ENCODE peak calls at places on chromosome 2, in six cellular contexts. A is uterus, R is RWPE2, I is ovary, X is SK-N-SH, J is pancreas. G is an unnamed sample. For H3K36me3, the result is how much of the 10 kb centered on the place peaks cover.

GRCh38 chr2:216915548-216916128 is 55.8 kb upstream of the TNP1 start:
- DNase-seq in I (no peak), X (no peak), A (peak), J (no peak), R (no peak), G (no peak)

GRCh38 chr2:8447610-8448221 is 234.1 kb upstream of the ID2 start:
- DNase-seq in A (no peak), X (no peak), J (no peak), R (no peak), I (no peak), G (no peak)

GRCh38 chr2:118231759-118232158 is 143.5 kb downstream of the INSIG2 start:
- DNase-seq in R (no peak), X (no peak), I (no peak), A (no peak), J (no peak), G (no peak)

GRCh38 chr2:217835931-217836881 is 166.6 kb downstream of the TNS1 start:
- DNase-seq in I (no peak), X (peak), A (peak), J (no peak), R (no peak), G (no peak)

GRCh38 chr2:107001081-107001480 is 115.1 kb upstream of the ST6GAL2 start:
- DNase-seq in R (no peak), J (no peak), I (no peak), X (no peak), A (no peak), G (no peak)

GRCh38 chr2:26356771-26357170 is 10.2 kb upstream of the ADGRF3 start:
- DNase-seq in A (no peak), X (no peak), I (no peak), R (no peak), J (no peak), G (no peak)

GRCh38 chr2:189426886-189427285 is 14.4 kb upstream of the WDR75 start:
- DNase-seq in I (no peak), J (no peak), X (no peak), A (no peak), R (no peak), G (no peak)

GRCh38 chr2:31812051-31812798 is 198.6 kb downstream of the MEMO1 start:
- DNase-seq in J (no peak), X (no peak), I (no peak), R (no peak), A (no peak), G (peak)

GRCh38 chr2:174555998-174556397 is 41.6 kb downstream of the WIPF1 start:
- DNase-seq in J (no peak), R (no peak), I (no peak), A (no peak), X (no peak), G (no peak)

GRCh38 chr2:29920631-29921559 is 491 bp downstream of the ALK start:
- DNase-seq in A (no peak), I (no peak), R (peak), X (peak), J (peak), G (peak)

GRCh38 chr2:202165945-202166344 is 72.5 kb downstream of the SUMO1 start:
- DNase-seq in I (no peak), J (no peak), X (no peak), A (no peak), R (no peak), G (no peak)

GRCh38 chr2:80530442-80531064 is 226.0 kb upstream of the LRRTM1 start:
- DNase-seq in R (no peak), I (no peak), J (no peak), A (no peak), X (no peak), G (peak)

GRCh38 chr2:138744709-138745108 is 35.5 kb downstream of the NXPH2 start:
- DNase-seq in I (no peak), X (no peak), A (no peak), R (no peak), J (no peak), G (no peak)

GRCh38 chr2:38750011-38750792 is 959 bp downstream of the SRSF7 start:
- DNase-seq in A (peak), R (no peak), I (peak), X (peak), J (peak), G (peak)

GRCh38 chr2:104904889-104905288 is 51.0 kb downstream of the POU3F3 start:
- DNase-seq in A (no peak), J (no peak), X (no peak), R (no peak), I (no peak), G (no peak)

GRCh38 chr2:144983107-144983506 is 463.2 kb upstream of the ZEB2 start:
- DNase-seq in I (no peak), R (no peak), A (no peak), J (no peak), X (no peak), G (no peak)

GRCh38 chr2:6072757-6073156 is 380.6 kb downstream of the SOX11 start:
- DNase-seq in R (no peak), J (no peak), I (no peak), A (no peak), X (peak), G (no peak)

GRCh38 chr2:71608441-71608840 is 155.1 kb downstream of the DYSF start:
- DNase-seq in R (no peak), J (no peak), I (peak), X (no peak), A (no peak), G (no peak)

GRCh38 chr2:152861349-152861942 is 143.0 kb downstream of the ARL6IP6 start:
- DNase-seq in I (no peak), X (peak), A (no peak), R (no peak), J (peak), G (no peak)

GRCh38 chr2:37711308-37711731 is 39.9 kb upstream of the CDC42EP3 start:
- DNase-seq in R (no peak), X (no peak), I (no peak), J (no peak), A (no peak), G (peak)

GRCh38 chr2:109448946-109449788 is 164.6 kb downstream of the SEPTIN10 start:
- DNase-seq in A (no peak), J (peak), I (no peak), X (peak), R (no peak), G (no peak)

DNA sequence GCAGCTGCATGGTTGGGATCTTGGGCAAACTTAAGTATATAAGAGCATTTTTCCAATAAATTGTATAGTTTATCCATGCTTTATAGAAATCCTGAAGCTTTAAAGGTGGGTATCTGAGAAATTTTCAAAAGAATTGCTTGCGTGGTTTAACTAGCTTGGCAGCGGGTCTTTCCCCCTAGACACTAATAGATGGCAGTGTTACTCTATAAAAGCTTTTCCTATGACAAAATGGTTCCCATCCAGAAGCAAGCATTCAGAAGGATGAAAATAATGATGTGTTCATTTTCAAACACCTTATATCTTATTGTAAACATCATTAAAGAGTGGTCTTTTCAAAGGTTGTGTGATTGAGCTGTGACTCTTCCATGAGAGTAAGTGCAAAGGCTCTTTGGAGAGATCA is 45.9 kb downstream of the KDM3A start:
- DNase-seq in X (no peak), A (no peak), J (no peak), R (no peak), I (no peak), G (no peak)
- TF ChIP-seq CTCF in X (no peak), A (no peak), J (no peak), R (no peak), I (no peak), G (no peak)

GRCh38 chr2:28411166-28411755 is 18.6 kb downstream of the FOSL2 start:
- DNase-seq in J (no peak), A (no peak), R (no peak), X (no peak), I (no peak), G (no peak)
- H3K36me3 ChIP-seq in J (half or more), A (under half), R (half or more), X (under half), I (under half), G (under half)

GRCh38 chr2:132560562-132560961 is 109.4 kb downstream of the LYPD1 start:
- DNase-seq in A (no peak), J (peak), I (no peak), X (no peak), R (no peak), G (no peak)

GRCh38 chr2:132559326-132559725 is 110.7 kb downstream of the LYPD1 start:
- DNase-seq in J (no peak), A (no peak), X (no peak), R (no peak), I (no peak), G (no peak)

GRCh38 chr2:132564065-132564464 is 105.9 kb downstream of the LYPD1 start:
- DNase-seq in I (no peak), A (no peak), J (no peak), X (no peak), R (no peak), G (no peak)

GRCh38 chr2:132559921-132560320 is 110.1 kb downstream of the LYPD1 start:
- DNase-seq in X (no peak), J (no peak), R (no peak), A (no peak), I (no peak), G (no peak)

DNA sequence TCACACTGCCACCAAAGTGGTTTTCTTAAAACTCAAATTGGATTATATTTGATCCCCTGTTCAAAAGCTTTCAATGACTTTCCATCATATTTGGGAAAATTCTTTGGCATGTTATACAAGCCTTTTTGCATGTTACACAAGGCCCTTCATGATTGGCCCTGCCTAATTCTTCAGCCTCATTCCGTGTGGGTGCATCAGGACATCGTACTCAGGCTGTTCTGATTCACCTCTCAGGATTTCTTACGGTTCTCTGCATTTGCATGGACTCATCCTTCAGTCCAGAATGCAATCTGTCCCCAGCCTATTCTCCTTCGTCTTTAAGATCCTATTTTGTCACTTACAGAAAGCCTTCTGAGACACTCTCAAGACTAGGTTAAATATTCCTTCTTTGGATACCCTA is 107.8 kb downstream of the LYPD1 start:
- DNase-seq in A (no peak), R (no peak), J (no peak), I (no peak), X (no peak), G (no peak)
- H3K4me3 ChIP-seq in A (no peak), R (no peak), J (no peak), I (no peak), X (no peak), G (no peak)

DNA sequence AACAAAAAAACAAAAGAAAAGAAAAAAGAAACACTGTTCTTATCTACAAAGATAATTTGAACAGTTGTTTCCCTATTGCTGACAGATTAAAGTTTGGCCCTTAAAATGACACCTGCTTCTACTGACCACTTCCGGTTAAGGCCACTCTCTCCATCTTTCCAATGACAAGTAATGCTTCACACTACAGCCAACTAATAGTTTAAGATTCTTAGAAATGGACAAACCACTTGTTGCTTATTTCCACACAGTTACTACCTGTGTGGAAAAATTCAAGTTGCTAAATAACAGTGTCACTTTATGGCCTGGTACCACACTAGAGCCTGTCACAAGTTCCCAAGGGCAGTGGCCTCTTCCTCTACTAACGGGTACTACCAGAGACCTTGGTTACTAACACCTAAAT is 2.4 kb downstream of the TMEM185B start:
- DNase-seq in R (no peak), J (no peak), I (no peak), X (no peak), A (no peak), G (no peak)
- TF ChIP-seq CTCF in R (no peak), J (no peak), I (no peak), X (no peak), A (no peak), G (no peak)

GRCh38 chr2:46101557-46102220 is 195.5 kb upstream of the EPAS1 start:
- DNase-seq in R (no peak), X (no peak), I (no peak), J (no peak), A (no peak), G (no peak)
- H3K36me3 ChIP-seq in R (under half), X (half or more), I (under half), J (under half), A (under half), G (under half)

GRCh38 chr2:33595385-33595784 is 3.7 kb downstream of the FAM98A start:
- DNase-seq in R (no peak), X (no peak), I (no peak), A (no peak), J (no peak), G (no peak)

GRCh38 chr2:33598472-33599174 is 476 bp downstream of the FAM98A start:
- DNase-seq in A (peak), I (peak), R (no peak), X (peak), J (peak), G (peak)

GRCh38 chr2:33599943-33600192 is 769 bp upstream of the FAM98A start:
- DNase-seq in X (no peak), J (no peak), R (no peak), A (no peak), I (no peak), G (no peak)

GRCh38 chr2:33599175-33599942 is at the start of gene FAM98A:
- DNase-seq in A (peak), J (peak), I (peak), X (peak), R (peak), G (peak)

DNA sequence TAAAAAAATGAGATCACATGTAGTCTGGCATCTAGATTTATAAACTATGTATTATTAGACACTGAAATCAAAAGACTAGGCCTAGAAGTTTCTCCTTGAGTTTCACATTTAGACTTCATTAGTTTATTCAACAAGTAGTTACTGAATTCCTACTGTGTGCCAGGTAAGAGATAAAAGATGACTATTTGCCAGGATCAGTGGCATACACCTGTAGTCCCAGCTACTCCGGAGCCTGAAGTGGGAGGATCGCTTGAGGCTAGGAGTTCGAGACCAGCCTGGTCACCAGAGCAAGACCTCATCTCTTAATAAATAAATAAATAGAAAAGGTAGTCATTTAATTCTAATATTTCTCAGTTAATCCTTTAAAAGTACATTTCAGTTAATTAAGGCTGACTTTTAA is 2.1 kb downstream of the FAM98A start:
- DNase-seq in R (no peak), X (no peak), I (no peak), A (no peak), J (no peak), G (no peak)
- H3K4me3 ChIP-seq in R (no peak), X (peak), I (no peak), A (no peak), J (no peak), G (peak)

DNA sequence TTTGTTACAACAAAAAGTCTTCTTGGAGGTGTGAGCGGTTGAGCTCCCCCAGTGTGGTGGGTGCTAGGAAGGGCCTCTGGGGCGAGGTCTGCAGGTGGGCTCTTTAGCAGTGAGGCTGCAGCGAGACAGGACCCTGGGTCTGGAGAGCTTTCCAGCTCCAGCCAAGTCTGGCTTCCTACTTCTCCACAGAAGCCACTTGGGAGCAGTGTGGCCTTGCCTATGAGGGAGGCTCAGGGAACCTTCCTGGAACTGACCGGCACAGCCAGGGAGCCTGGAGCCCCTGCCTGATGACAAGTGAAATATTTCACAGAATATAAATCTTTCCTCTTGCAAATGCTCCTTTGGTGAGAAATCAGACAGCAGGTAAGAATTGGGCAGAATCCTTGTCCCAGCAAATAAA is 289.6 kb upstream of the SPRED2 start:
- DNase-seq in A (peak), X (peak), J (peak), R (no peak), I (peak), G (no peak)
- TF ChIP-seq CTCF in A (peak), X (no peak), J (no peak), R (peak), I (peak), G (no peak)

G was measured in GM06990.